ENCODE peak calls at places on chromosomes 11 and 22, in nine cellular contexts. J is astrocyte of the spinal cord, T is PC-3, C is suprapubic skin, H is IMR-90, A is cardiac fibroblast, W is HL-60, B is lower leg skin, K is colonic mucosa. G is an unnamed sample.

GRCh38 chr11:64876226-64876750 is 2.1 kb downstream of the EHD1 start:
- DNase-seq in J (no peak), T (no peak), C (no peak), H (no peak), A (no peak), W (no peak), B (no peak), K (no peak), G (no peak)

GRCh38 chr11:18696638-18697225 is 1.8 kb upstream of the TMEM86A start:
- DNase-seq in J (peak), T (peak), C (no peak), H (peak), A (peak), W (no peak), B (no peak), K (no peak), G (peak)

GRCh38 chr11:4677948-4678347 is 19.7 kb downstream of the OR51E2 start:
- DNase-seq in J (no peak), T (no peak), C (no peak), H (no peak), A (no peak), W (no peak), B (no peak), K (no peak), G (no peak)

GRCh38 chr11:37973926-37974325 is 1375.9 kb upstream of the RAG2 start:
- DNase-seq in J (peak), T (no peak), C (no peak), H (no peak), A (peak), W (no peak), B (no peak), K (no peak), G (no peak)

GRCh38 chr22:34004058-34004457 is 83.8 kb upstream of the LARGE1 start:
- DNase-seq in J (no peak), T (no peak), C (no peak), H (no peak), A (no peak), W (no peak), B (no peak), K (no peak), G (no peak)

GRCh38 chr11:15985863-15986139 is 370.5 kb downstream of the SOX6 start:
- DNase-seq in J (no peak), T (no peak), C (no peak), H (no peak), A (no peak), W (no peak), B (no peak), K (no peak), G (no peak)

GRCh38 chr11:37817727-37818270 is 1219.8 kb upstream of the RAG2 start:
- DNase-seq in J (no peak), T (no peak), C (no peak), H (no peak), A (peak), W (no peak), B (no peak), K (no peak), G (no peak)

GRCh38 chr11:28629235-28629634 is 521.0 kb downstream of the METTL15 start:
- DNase-seq in J (no peak), T (no peak), C (no peak), H (no peak), A (no peak), W (no peak), B (no peak), K (no peak), G (no peak)

GRCh38 chr11:78386551-78386950 is 31.1 kb downstream of the GAB2 start:
- DNase-seq in J (no peak), T (no peak), C (no peak), H (no peak), A (no peak), W (no peak), B (no peak), K (no peak), G (no peak)

GRCh38 chr11:105000797-105001196 is 22.2 kb downstream of the CASP5 start:
- DNase-seq in J (no peak), T (no peak), C (no peak), H (no peak), A (no peak), W (no peak), B (no peak), K (no peak), G (peak)

GRCh38 chr11:11810764-11811726 is 30.7 kb upstream of the USP47 start:
- DNase-seq in J (no peak), T (no peak), C (no peak), H (no peak), A (no peak), W (no peak), B (no peak), K (no peak), G (no peak)

GRCh38 chr11:15651782-15652181 is 537.1 kb downstream of the INSC start:
- DNase-seq in J (no peak), T (no peak), C (no peak), H (no peak), A (no peak), W (no peak), B (no peak), K (no peak), G (no peak)

GRCh38 chr11:124863137-124863825 is 2.0 kb upstream of the ROBO3 start:
- DNase-seq in J (peak), T (peak), C (no peak), H (peak), A (peak), W (no peak), B (peak), K (no peak), G (peak)

GRCh38 chr22:40348025-40348658 is 1.8 kb downstream of the ADSL start:
- DNase-seq in J (peak), T (peak), C (no peak), H (peak), A (peak), W (peak), B (no peak), K (peak), G (peak)

GRCh38 chr11:134469627-134470026 is 57.6 kb upstream of the B3GAT1 start:
- DNase-seq in J (no peak), T (peak), C (no peak), H (no peak), A (peak), W (no peak), B (no peak), K (no peak), G (no peak)

GRCh38 chr11:116586392-116586791 is 186.4 kb downstream of the BUD13 start:
- DNase-seq in J (no peak), T (no peak), C (no peak), H (no peak), A (no peak), W (no peak), B (no peak), K (no peak), G (no peak)

GRCh38 chr11:100632970-100633452 is 54.1 kb upstream of the ARHGAP42 start:
- DNase-seq in J (peak), T (peak), C (peak), H (peak), A (peak), W (no peak), B (peak), K (peak), G (peak)

GRCh38 chr22:34885852-34886251 is 180.1 kb upstream of the ISX start:
- DNase-seq in J (no peak), T (no peak), C (no peak), H (no peak), A (no peak), W (no peak), B (no peak), K (no peak), G (no peak)

GRCh38 chr11:112734207-112734606 is 227.0 kb upstream of the NCAM1 start:
- DNase-seq in J (peak), T (peak), C (no peak), H (peak), A (peak), W (no peak), B (peak), K (no peak), G (peak)

GRCh38 chr11:35982061-35982460 is 38.2 kb downstream of the LDLRAD3 start:
- DNase-seq in J (no peak), T (no peak), C (no peak), H (no peak), A (no peak), W (no peak), B (no peak), K (no peak), G (no peak)

GRCh38 chr22:41308054-41308453 is 6.7 kb downstream of the ZC3H7B start:
- DNase-seq in J (peak), T (no peak), C (no peak), H (peak), A (peak), W (no peak), B (no peak), K (no peak), G (peak)

GRCh38 chr11:123363556-123363955 is 66.5 kb upstream of the GRAMD1B start:
- DNase-seq in J (no peak), T (no peak), C (no peak), H (no peak), A (no peak), W (no peak), B (no peak), K (no peak), G (no peak)

GRCh38 chr11:111978028-111978771 is 41.1 kb downstream of the DIXDC1 start:
- DNase-seq in J (peak), T (peak), C (peak), H (peak), A (peak), W (no peak), B (peak), K (peak), G (peak)

GRCh38 chr22:40605676-40606250 is 30.8 kb downstream of the MRTFA start:
- DNase-seq in J (peak), T (no peak), C (no peak), H (peak), A (peak), W (no peak), B (no peak), K (no peak), G (no peak)

GRCh38 chr11:2794419-2794795 is 91.2 kb downstream of the CDKN1C start:
- DNase-seq in J (no peak), T (no peak), C (peak), H (no peak), A (no peak), W (no peak), B (peak), K (no peak), G (no peak)

GRCh38 chr11:108538022-108538424 is 39.8 kb upstream of the POGLUT3 start:
- DNase-seq in J (no peak), T (no peak), C (no peak), H (no peak), A (no peak), W (no peak), B (no peak), K (peak), G (no peak)

GRCh38 chr22:26554956-26555355 is 35.0 kb downstream of the TPST2 start:
- DNase-seq in J (no peak), T (no peak), C (no peak), H (no peak), A (no peak), W (no peak), B (no peak), K (no peak), G (no peak)
- H3K4me3 ChIP-seq in J (no peak), T (no peak), C (no peak), H (no peak), A (no peak), W (no peak), B (no peak), K (no peak), G (no peak)

GRCh38 chr11:119055901-119056300 is 1.1 kb downstream of the HYOU1 start:
- DNase-seq in J (peak), T (peak), C (no peak), H (peak), A (peak), W (no peak), B (no peak), K (no peak), G (peak)
- TF ChIP-seq CTCF in J (peak), T (peak), C (no peak), H (peak), A (peak), W (no peak), B (no peak), K (no peak), G (peak)

DNA sequence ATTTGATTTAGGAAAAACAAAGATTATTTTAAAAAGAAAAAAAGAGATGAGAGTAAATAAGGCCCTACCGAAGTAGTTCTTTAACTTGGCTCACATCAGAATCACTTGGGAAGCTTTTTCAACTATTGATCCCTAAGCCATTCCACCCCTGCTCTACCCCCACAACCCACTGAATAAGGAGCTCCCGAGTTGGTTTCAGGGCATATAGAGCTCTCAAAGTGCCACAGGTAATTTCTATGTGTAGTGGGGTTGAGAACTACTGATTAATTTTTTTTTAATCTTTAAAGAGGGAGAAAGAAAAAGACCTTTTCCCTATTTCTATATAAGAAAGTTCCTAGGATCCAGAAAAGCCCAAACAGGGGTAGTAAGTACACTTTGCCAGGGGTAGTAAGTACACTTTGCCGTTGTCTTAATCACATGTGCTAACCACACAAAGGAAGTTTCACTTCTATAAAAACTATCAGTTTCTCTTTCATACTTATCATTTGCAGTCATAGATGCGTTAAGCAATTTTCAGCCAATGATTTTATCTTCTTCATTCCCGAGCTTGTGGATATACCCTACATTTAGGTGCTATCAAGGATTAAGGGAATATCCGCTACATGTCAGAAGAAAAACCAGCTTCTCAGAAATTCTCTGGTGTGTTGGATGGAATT is 108.4 kb upstream of the ZC3H12C start:
- DNase-seq in J (no peak), T (peak), C (no peak), H (no peak), A (peak), W (peak), B (no peak), K (no peak), G (no peak)
- H3K4me3 ChIP-seq in J (no peak), T (no peak), C (no peak), H (no peak), A (no peak), W (no peak), B (no peak), K (no peak), G (no peak)

DNA sequence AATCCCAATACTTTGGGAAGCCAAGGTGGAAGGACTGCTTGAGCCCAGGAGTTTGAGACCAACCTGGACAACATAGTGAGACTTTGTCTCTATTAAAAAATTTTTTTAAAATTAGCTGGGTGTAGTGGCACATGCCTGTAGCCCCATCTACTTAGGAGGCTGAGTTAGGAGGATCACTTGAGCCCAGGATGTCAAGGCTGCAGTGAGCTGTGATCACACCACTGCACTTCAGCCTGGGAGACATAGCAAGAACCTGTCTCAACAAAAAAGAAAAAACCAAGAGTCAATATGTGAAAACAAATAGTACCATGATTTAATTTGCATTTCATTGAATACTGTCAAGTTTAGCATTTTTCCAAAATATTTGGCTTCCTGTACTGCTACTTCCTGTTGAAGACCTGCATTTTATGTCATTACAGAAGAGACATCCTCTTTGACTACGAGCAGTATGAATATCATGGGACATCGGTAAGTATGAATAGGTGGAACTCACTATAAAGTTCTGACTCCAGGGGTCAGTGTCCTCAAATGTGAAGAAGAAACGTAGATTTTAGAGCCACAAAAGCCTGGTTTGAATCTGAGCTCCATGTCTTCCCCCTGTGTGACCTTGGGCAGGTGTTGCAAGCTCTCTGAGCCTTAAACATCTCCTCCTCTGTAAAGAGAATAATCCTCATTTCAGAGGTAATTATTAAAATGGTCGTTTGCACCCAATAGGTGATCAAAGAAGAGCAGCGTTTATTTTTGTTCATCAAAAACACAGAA is 16.0 kb downstream of the CDC45 start:
- DNase-seq in J (no peak), T (peak), C (no peak), H (peak), A (peak), W (no peak), B (no peak), K (no peak), G (peak)
- TF ChIP-seq CTCF in J (no peak), T (peak), C (no peak), H (peak), A (peak), W (no peak), B (no peak), K (no peak), G (peak)

GRCh38 chr11:6655790-6656580 is at the start of gene DCHS1:
- DNase-seq in J (no peak), T (no peak), C (no peak), H (no peak), A (no peak), W (no peak), B (no peak), K (no peak), G (no peak)
- H3K4me3 ChIP-seq in J (peak), T (no peak), C (peak), H (peak), A (peak), W (no peak), B (peak), K (peak), G (no peak)

GRCh38 chr22:23353696-23354095 is 173.4 kb downstream of the BCR start:
- DNase-seq in J (no peak), T (no peak), C (no peak), H (no peak), A (no peak), W (no peak), B (peak), K (no peak), G (no peak)

GRCh38 chr22:23353004-23353403 is 172.7 kb downstream of the BCR start:
- DNase-seq in J (no peak), T (no peak), C (no peak), H (no peak), A (no peak), W (no peak), B (peak), K (no peak), G (no peak)

GRCh38 chr22:23359583-23360123 is 179.3 kb downstream of the BCR start:
- DNase-seq in J (no peak), T (no peak), C (no peak), H (no peak), A (no peak), W (no peak), B (no peak), K (no peak), G (no peak)

GRCh38 chr22:23357028-23357427 is 176.7 kb downstream of the BCR start:
- DNase-seq in J (no peak), T (no peak), C (no peak), H (no peak), A (no peak), W (no peak), B (peak), K (no peak), G (no peak)

GRCh38 chr22:23356094-23356493 is 175.8 kb downstream of the BCR start:
- DNase-seq in J (no peak), T (no peak), C (no peak), H (no peak), A (no peak), W (no peak), B (no peak), K (no peak), G (no peak)
- TF ChIP-seq CTCF in J (no peak), T (no peak), C (no peak), H (no peak), A (no peak), W (no peak), B (no peak), K (no peak), G (no peak)

GRCh38 chr11:10567466-10567865 is 999 bp downstream of the LYVE1 start:
- DNase-seq in J (no peak), T (no peak), C (no peak), H (no peak), A (no peak), W (no peak), B (no peak), K (no peak), G (no peak)

GRCh38 chr11:10565493-10565892 is 3.0 kb downstream of the LYVE1 start:
- DNase-seq in J (no peak), T (no peak), C (no peak), H (no peak), A (no peak), W (no peak), B (no peak), K (no peak), G (no peak)

GRCh38 chr11:10566257-10566956 is 2.1 kb downstream of the LYVE1 start:
- DNase-seq in J (no peak), T (no peak), C (no peak), H (no peak), A (no peak), W (no peak), B (no peak), K (no peak), G (no peak)

GRCh38 chr11:10564692-10565318 is 3.7 kb downstream of the LYVE1 start:
- DNase-seq in J (no peak), T (peak), C (no peak), H (no peak), A (peak), W (no peak), B (no peak), K (no peak), G (peak)

DNA sequence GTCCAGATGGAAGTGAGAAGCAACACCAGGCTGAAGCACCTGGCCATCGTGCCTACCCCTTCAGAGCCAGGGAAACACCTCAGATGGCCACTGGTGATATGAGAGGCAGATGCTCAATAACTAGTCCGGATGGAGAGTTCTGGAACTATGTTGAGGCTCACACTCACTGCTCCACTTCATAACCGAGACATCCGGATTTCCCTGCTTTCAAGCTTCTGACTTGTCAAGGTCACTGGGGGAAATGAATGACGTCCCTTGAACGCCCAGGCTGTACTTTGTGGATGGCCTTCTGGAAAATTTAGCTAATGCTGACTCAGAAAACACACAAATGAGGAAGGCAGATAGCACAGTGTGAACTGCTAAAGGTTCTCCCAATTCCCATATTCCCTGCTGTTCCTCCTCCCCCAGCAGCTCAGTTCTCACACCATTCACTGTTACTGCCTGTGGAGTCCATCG is at the start of gene LYVE1:
- DNase-seq in J (peak), T (no peak), C (no peak), H (no peak), A (peak), W (no peak), B (no peak), K (no peak), G (peak)
- H3K4me3 ChIP-seq in J (no peak), T (no peak), C (peak), H (no peak), A (no peak), W (no peak), B (no peak), K (no peak), G (no peak)

GRCh38 chr11:122360875-122361274 is 244.9 kb upstream of the BLID start:
- DNase-seq in J (no peak), T (peak), C (no peak), H (no peak), A (no peak), W (no peak), B (no peak), K (no peak), G (no peak)
- TF ChIP-seq CTCF in J (no peak), T (peak), C (no peak), H (peak), A (no peak), W (no peak), B (no peak), K (no peak), G (peak)

GRCh38 chr11:73314121-73314948 is 6.3 kb downstream of the ARHGEF17 start:
- DNase-seq in J (peak), T (no peak), C (no peak), H (peak), A (peak), W (no peak), B (no peak), K (no peak), G (peak)
- H3K4me3 ChIP-seq in J (no peak), T (no peak), C (peak), H (no peak), A (peak), W (no peak), B (no peak), K (no peak), G (no peak)

GRCh38 chr11:57641011-57641410 is 8.7 kb downstream of the YPEL4 start:
- DNase-seq in J (no peak), T (no peak), C (no peak), H (no peak), A (peak), W (no peak), B (no peak), K (no peak), G (peak)
- TF ChIP-seq CTCF in J (peak), T (no peak), C (no peak), H (peak), A (peak), W (no peak), B (no peak), K (no peak), G (peak)